ENCODE peak calls at places on chromosomes 5 and 9, in four cellular contexts. A, Z, N and V are unnamed samples.

GRCh38 chr5:103444333-103445038 is 118.1 kb downstream of the NUDT12 start:
- DNase-seq in A (no peak), Z (no peak), N (no peak), V (no peak)

GRCh38 chr9:34084562-34084961 is 35.9 kb upstream of the UBAP2 start:
- DNase-seq in A (peak), Z (no peak), N (no peak), V (no peak)

GRCh38 chr5:91219803-91220371 is 163.2 kb downstream of the ARRDC3 start:
- DNase-seq in A (peak), Z (peak), N (peak), V (no peak)

GRCh38 chr5:107483196-107483595 is 187.5 kb downstream of the EFNA5 start:
- DNase-seq in A (no peak), Z (no peak), N (no peak), V (no peak)

GRCh38 chr9:131608469-131609115 is 63.3 kb downstream of the PRRT1B start:
- DNase-seq in A (peak), Z (no peak), N (no peak), V (peak)

GRCh38 chr5:14834584-14835540 is 36.7 kb downstream of the ANKH start:
- DNase-seq in A (no peak), Z (no peak), N (no peak), V (no peak)

GRCh38 chr5:120152472-120152871 is 311.6 kb upstream of the PRR16 start:
- DNase-seq in A (no peak), Z (no peak), N (no peak), V (no peak)

GRCh38 chr9:13899924-13900323 is 414.0 kb downstream of the NFIB start:
- DNase-seq in A (no peak), Z (no peak), N (no peak), V (no peak)

GRCh38 chr5:36373527-36374086 is 71.9 kb upstream of the RANBP3L start:
- DNase-seq in A (no peak), Z (no peak), N (no peak), V (peak)

GRCh38 chr5:67541869-67542268 is 345.3 kb upstream of the CD180 start:
- DNase-seq in A (no peak), Z (no peak), N (no peak), V (no peak)

GRCh38 chr9:97440160-97440559 is 28.3 kb downstream of the TDRD7 start:
- DNase-seq in A (no peak), Z (no peak), N (no peak), V (no peak)